ENCODE peak calls at places on chromosomes 16 and 17, in six cellular contexts. H is breast epithelium, T is mesendoderm, L is aorta, R is transverse colon, Y is mammary epithelial cell. N is an unnamed sample.

GRCh38 chr17:31400481-31400950 is 9.0 kb downstream of the RAB11FIP4 start:
- DNase-seq in H (no peak), L (no peak), R (no peak), Y (no peak), T (no peak), N (no peak)

GRCh38 chr17:15651583-15652110 is 32.1 kb upstream of the FBXW10B start:
- DNase-seq in R (peak; percentile 94), H (peak; percentile 81), L (peak; percentile 98), Y (peak; percentile 99), T (peak; percentile 85), N (peak; percentile 14)

GRCh38 chr17:42194133-42194899 is at the start of gene GHDC:
- DNase-seq in L (peak; percentile 92), T (peak; percentile 78), H (peak; percentile 78), Y (peak; percentile 65), R (peak; percentile 92), N (peak; percentile 76)

GRCh38 chr16:84618428-84619102 is 687 bp upstream of the COTL1 start:
- DNase-seq in Y (peak; percentile 93), H (no peak), T (peak; percentile 98), R (no peak), L (peak; percentile 81), N (no peak)

GRCh38 chr17:70070297-70071027 is 4.6 kb upstream of the KCNJ16 start:
- DNase-seq in H (no peak), T (no peak), R (no peak), Y (no peak), L (no peak), N (no peak)

GRCh38 chr17:76254275-76254674 is 10.9 kb upstream of the UBALD2 start:
- DNase-seq in H (peak; percentile 24), Y (no peak), R (no peak), L (no peak), T (no peak), N (no peak)

GRCh38 chr16:50210266-50211038 is 55.9 kb upstream of the ADCY7 start:
- DNase-seq in Y (peak; percentile 62), L (peak; percentile 89), T (peak; percentile 87), H (peak; percentile 63), R (peak; percentile 82), N (peak; percentile 84)

GRCh38 chr16:86740817-86741799 is 162.8 kb downstream of the FOXL1 start:
- DNase-seq in T (peak; percentile 86), Y (no peak), L (peak; percentile 90), R (no peak), H (no peak), N (no peak)

GRCh38 chr16:19872935-19873334 is 11.7 kb downstream of the GPRC5B start:
- DNase-seq in L (no peak), H (no peak), R (no peak), T (no peak), Y (no peak), N (no peak)

GRCh38 chr17:77501101-77501566 is 360.4 kb downstream of the SEC14L1 start:
- DNase-seq in T (no peak), Y (no peak), R (peak; percentile 6), L (peak; percentile 63), H (no peak), N (no peak)

GRCh38 chr17:83053779-83054451 is 25.5 kb upstream of the METRNL start:
- DNase-seq in Y (no peak), H (peak; percentile 50), T (no peak), L (peak; percentile 75), R (no peak), N (peak; percentile 74)

GRCh38 chr16:62966626-62967025 is 930.4 kb upstream of the CDH8 start:
- DNase-seq in L (no peak), R (no peak), Y (no peak), T (no peak), H (no peak), N (no peak)
- H3K4me1 ChIP-seq in L (no peaks in the 10 kb centered on the region), R (no peaks in the 10 kb centered on the region), Y (no peaks in the 10 kb centered on the region), T (no peaks in the 10 kb centered on the region), H (no peaks in the 10 kb centered on the region), N (no peaks in the 10 kb centered on the region)

GRCh38 chr17:68197997-68198930 is 49.6 kb upstream of the AMZ2 start:
- DNase-seq in L (peak; percentile 69), T (peak; percentile 47), Y (no peak), R (no peak), H (peak; percentile 64), N (peak; percentile 29)

GRCh38 chr17:68198931-68199836 is 48.7 kb upstream of the AMZ2 start:
- DNase-seq in Y (peak; percentile 37), R (no peak), T (peak; percentile 42), L (peak; percentile 79), H (no peak), N (peak; percentile 62)

GRCh38 chr17:68201425-68201785 is 46.4 kb upstream of the AMZ2 start:
- DNase-seq in T (no peak), R (no peak), Y (no peak), H (no peak), L (no peak), N (no peak)

GRCh38 chr17:68199837-68200688 is 47.8 kb upstream of the AMZ2 start:
- DNase-seq in Y (no peak), T (peak; percentile 3), L (no peak), H (no peak), R (no peak), N (no peak)

DNA sequence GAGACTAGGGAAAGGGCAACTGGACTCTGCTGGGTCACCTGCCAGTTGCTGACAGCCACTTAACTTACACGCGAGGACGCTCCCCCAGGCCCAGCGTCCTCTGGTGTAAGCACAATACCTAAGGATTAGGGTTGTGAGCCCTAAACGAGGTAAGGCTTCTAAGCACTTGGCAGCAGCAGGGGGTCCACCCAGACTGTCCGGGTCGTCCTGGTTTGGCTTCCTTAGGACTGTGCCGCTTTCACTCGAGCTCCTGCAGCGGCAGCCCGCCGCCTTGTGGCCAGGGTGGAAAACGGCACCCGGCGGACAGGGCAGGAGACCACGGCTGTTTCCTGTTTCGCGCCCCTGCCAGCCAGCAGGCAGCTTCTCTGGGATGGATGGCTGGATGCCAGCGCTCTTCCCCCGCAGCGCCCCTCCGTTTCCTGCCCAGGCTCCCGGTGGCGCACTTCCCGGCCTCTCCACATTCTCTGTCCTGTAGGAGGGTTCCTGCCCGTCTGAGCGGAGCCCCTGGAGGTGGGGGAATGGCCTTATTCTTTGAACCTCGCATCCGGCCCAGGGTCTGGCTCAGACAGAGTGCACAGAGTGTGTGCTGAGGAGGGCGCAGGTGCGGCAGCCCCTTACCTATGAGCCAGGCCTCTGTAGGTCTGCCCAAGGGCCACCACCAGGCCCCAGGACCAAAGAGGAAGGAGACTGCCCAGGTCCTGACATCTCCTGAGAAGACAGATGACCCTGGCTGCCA is 47.0 kb upstream of the AMZ2 start:
- DNase-seq in R (peak; percentile 80), L (peak; percentile 92), Y (peak; percentile 50), H (peak; percentile 77), T (peak; percentile 87), N (peak; percentile 63)
- H3K4me3 ChIP-seq in R (peak overlapping the region; percentile 10), L (no peak overlapping the region), Y (no peak overlapping the region), H (peak overlapping the region; percentile 38), T (no peak overlapping the region), N (peak overlapping the region; percentile 82)

DNA sequence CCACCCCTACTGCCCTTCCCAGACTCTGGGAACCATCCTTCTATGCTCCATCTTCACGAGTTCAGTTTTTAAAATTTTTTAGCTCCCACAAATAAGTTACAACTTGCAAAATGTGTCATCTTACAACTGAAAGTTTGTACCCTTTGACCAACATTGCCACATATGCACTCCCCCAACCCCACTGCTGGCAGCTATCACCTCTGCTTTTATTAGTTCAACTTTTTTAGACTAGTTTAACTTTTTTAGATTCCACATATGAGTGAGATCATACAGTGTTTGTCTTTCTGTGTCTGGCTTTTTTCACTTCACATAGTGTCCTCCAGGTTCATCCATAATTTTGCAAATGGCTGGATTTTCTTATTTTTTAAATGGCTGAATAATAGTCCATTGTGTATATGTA is 7.7 kb downstream of the GPT2 start:
- DNase-seq in H (no peak), L (no peak), T (no peak), R (no peak), Y (no peak), N (no peak)
- H3K27me3 ChIP-seq in H (no peaks in the 10 kb centered on the region), L (no peaks in the 10 kb centered on the region), T (no peaks in the 10 kb centered on the region), R (no peaks in the 10 kb centered on the region), Y (no peaks in the 10 kb centered on the region), N (no peaks in the 10 kb centered on the region)

GRCh38 chr17:81630274-81630673 is 6.6 kb downstream of the NPLOC4 start:
- DNase-seq in L (no peak), T (no peak), H (no peak), Y (no peak), R (no peak), N (no peak)
- H3K4me1 ChIP-seq in L (no peaks in the 10 kb centered on the region), T (no peaks in the 10 kb centered on the region), H (no peaks in the 10 kb centered on the region), Y (peaks cover 2% of the 10 kb centered on the region), R (peaks cover 6% of the 10 kb centered on the region), N (peaks cover 4% of the 10 kb centered on the region)

GRCh38 chr17:73317554-73318426 is 6.0 kb upstream of the CDC42EP4 start:
- DNase-seq in R (no peak), L (no peak), Y (no peak), T (peak; percentile 58), H (no peak), N (no peak)

GRCh38 chr17:73315481-73315880 is 3.7 kb upstream of the CDC42EP4 start:
- DNase-seq in L (no peak), R (no peak), T (no peak), H (no peak), Y (no peak), N (no peak)

GRCh38 chr17:73318427-73318813 is 6.6 kb upstream of the CDC42EP4 start:
- DNase-seq in T (no peak), H (no peak), R (no peak), L (no peak), Y (no peak), N (no peak)

GRCh38 chr17:73318861-73319260 is 7.1 kb upstream of the CDC42EP4 start:
- DNase-seq in Y (no peak), L (no peak), H (no peak), T (peak; percentile 68), R (no peak), N (no peak)

GRCh38 chr17:73316919-73317505 is 5.2 kb upstream of the CDC42EP4 start:
- DNase-seq in Y (no peak), H (no peak), L (no peak), R (no peak), T (no peak), N (no peak)
- H3K4me3 ChIP-seq in Y (no peak overlapping the region), H (no peak overlapping the region), L (no peak overlapping the region), R (no peak overlapping the region), T (no peak overlapping the region), N (no peak overlapping the region)

GRCh38 chr17:4642286-4642685 is 808 bp upstream of the ALOX15 start:
- DNase-seq in R (no peak), Y (no peak), H (no peak), L (no peak), T (no peak), N (no peak)
- H3K27me3 ChIP-seq in R (peaks cover 49% of the 10 kb centered on the region), Y (peaks cover 20% of the 10 kb centered on the region), H (peaks cover 33% of the 10 kb centered on the region), L (no peaks in the 10 kb centered on the region), T (peaks cover 27% of the 10 kb centered on the region), N (peaks cover 16% of the 10 kb centered on the region)

GRCh38 chr16:3074860-3075545 is 9.6 kb downstream of the IL32 start:
- DNase-seq in H (no peak), T (no peak), R (peak; percentile 63), L (no peak), Y (no peak), N (peak; percentile 91)

GRCh38 chr16:3068486-3068885 is 3.0 kb downstream of the IL32 start:
- DNase-seq in L (no peak), H (no peak), R (peak; percentile 44), T (no peak), Y (no peak), N (no peak)

GRCh38 chr16:3073448-3073847 is 8.0 kb downstream of the IL32 start:
- DNase-seq in Y (no peak), L (no peak), R (no peak), T (no peak), H (no peak), N (no peak)

GRCh38 chr16:3070608-3071111 is 5.2 kb downstream of the IL32 start:
- DNase-seq in R (no peak), T (no peak), Y (no peak), L (no peak), H (no peak), N (no peak)

GRCh38 chr16:3071655-3072054 is 6.2 kb downstream of the IL32 start:
- DNase-seq in L (no peak), T (no peak), H (no peak), R (no peak), Y (no peak), N (no peak)
- H3K4me1 ChIP-seq in L (no peaks in the 10 kb centered on the region), T (no peaks in the 10 kb centered on the region), H (no peaks in the 10 kb centered on the region), R (no peaks in the 10 kb centered on the region), Y (no peaks in the 10 kb centered on the region), N (peaks cover 91% of the 10 kb centered on the region)